ENCODE peak calls at places on chromosome 5, in nine cellular contexts. A is transverse colon, G is thoracic aorta, Z is psoas muscle, D is mammary epithelial cell, C is HL-60, S is prostate gland, N is fibroblast of lung, J is adrenal gland. O is an unnamed sample.

GRCh38 chr5:168652516-168652915 is 73.3 kb upstream of the PANK3 start:
- DNase-seq in A (no peak), G (no peak), Z (no peak), D (no peak), C (no peak), S (no peak), N (no peak), J (no peak), O (no peak)

GRCh38 chr5:59766394-59766793 is 127.1 kb downstream of the PDE4D start:
- DNase-seq in A (peak; percentile 43), G (no peak), Z (peak; percentile 53), D (no peak), C (no peak), S (peak; percentile 68), N (peak; percentile 41), J (no peak), O (peak; percentile 79)

GRCh38 chr5:151611127-151611775 is 20.1 kb upstream of the FAT2 start:
- DNase-seq in A (no peak), G (no peak), Z (no peak), D (peak; percentile 57), C (no peak), S (no peak), N (no peak), J (no peak), O (no peak)

GRCh38 chr5:120463026-120463770 is 902 bp upstream of the PRR16 start:
- DNase-seq in A (no peak), G (no peak), Z (no peak), D (no peak), C (no peak), S (no peak), N (peak; percentile 34), J (no peak), O (no peak)

GRCh38 chr5:99000878-99001277 is 72.1 kb upstream of the CHD1 start:
- DNase-seq in A (no peak), G (no peak), Z (no peak), D (peak; percentile 29), C (no peak), S (no peak), N (peak; percentile 76), J (no peak), O (no peak)

GRCh38 chr5:10276691-10277090 is 26.6 kb downstream of the CCT5 start:
- DNase-seq in A (no peak), G (no peak), Z (no peak), D (no peak), C (no peak), S (no peak), N (no peak), J (no peak), O (no peak)

GRCh38 chr5:89343666-89344065 is 460.7 kb upstream of the MEF2C start:
- DNase-seq in A (peak; percentile 44), G (no peak), Z (no peak), D (peak; percentile 8), C (no peak), S (no peak), N (no peak), J (no peak), O (no peak)

GRCh38 chr5:125412561-125413535 is 666.4 kb upstream of the ZNF608 start:
- DNase-seq in A (peak; percentile 79), G (no peak), Z (peak; percentile 74), D (peak; percentile 84), C (no peak), S (peak; percentile 56), N (peak; percentile 95), J (peak; percentile 95), O (peak; percentile 81)

GRCh38 chr5:120388016-120388781 is 75.9 kb upstream of the PRR16 start:
- DNase-seq in A (no peak), G (no peak), Z (no peak), D (peak; percentile 88), C (peak; percentile 45), S (no peak), N (peak; percentile 98), J (no peak), O (no peak)

GRCh38 chr5:139552893-139553575 is 8.1 kb upstream of the UBE2D2 start:
- DNase-seq in A (no peak), G (no peak), Z (no peak), D (no peak), C (no peak), S (no peak), N (no peak), J (no peak), O (no peak)

GRCh38 chr5:138696501-138696900 is 56.7 kb upstream of the CTNNA1 start:
- DNase-seq in A (no peak), G (no peak), Z (no peak), D (peak; percentile 80), C (no peak), S (no peak), N (no peak), J (peak; percentile 35), O (no peak)

GRCh38 chr5:14256756-14257393 is 113.7 kb downstream of the TRIO start:
- DNase-seq in A (no peak), G (no peak), Z (no peak), D (no peak), C (no peak), S (peak; percentile 40), N (no peak), J (no peak), O (no peak)

GRCh38 chr5:14809369-14810144 is 62.0 kb downstream of the ANKH start:
- DNase-seq in A (peak; percentile 54), G (peak; percentile 60), Z (peak; percentile 68), D (peak; percentile 91), C (peak; percentile 75), S (no peak), N (peak; percentile 85), J (peak; percentile 78), O (peak; percentile 39)

GRCh38 chr5:112594060-112594850 is 143.4 kb upstream of the APC start:
- DNase-seq in A (no peak), G (no peak), Z (no peak), D (peak; percentile 5), C (no peak), S (peak; percentile 40), N (no peak), J (no peak), O (no peak)

GRCh38 chr5:134769206-134769605 is 10.6 kb downstream of the DDX46 start:
- DNase-seq in A (no peak), G (no peak), Z (no peak), D (peak; percentile 7), C (no peak), S (no peak), N (peak; percentile 68), J (peak; percentile 62), O (no peak)

DNA sequence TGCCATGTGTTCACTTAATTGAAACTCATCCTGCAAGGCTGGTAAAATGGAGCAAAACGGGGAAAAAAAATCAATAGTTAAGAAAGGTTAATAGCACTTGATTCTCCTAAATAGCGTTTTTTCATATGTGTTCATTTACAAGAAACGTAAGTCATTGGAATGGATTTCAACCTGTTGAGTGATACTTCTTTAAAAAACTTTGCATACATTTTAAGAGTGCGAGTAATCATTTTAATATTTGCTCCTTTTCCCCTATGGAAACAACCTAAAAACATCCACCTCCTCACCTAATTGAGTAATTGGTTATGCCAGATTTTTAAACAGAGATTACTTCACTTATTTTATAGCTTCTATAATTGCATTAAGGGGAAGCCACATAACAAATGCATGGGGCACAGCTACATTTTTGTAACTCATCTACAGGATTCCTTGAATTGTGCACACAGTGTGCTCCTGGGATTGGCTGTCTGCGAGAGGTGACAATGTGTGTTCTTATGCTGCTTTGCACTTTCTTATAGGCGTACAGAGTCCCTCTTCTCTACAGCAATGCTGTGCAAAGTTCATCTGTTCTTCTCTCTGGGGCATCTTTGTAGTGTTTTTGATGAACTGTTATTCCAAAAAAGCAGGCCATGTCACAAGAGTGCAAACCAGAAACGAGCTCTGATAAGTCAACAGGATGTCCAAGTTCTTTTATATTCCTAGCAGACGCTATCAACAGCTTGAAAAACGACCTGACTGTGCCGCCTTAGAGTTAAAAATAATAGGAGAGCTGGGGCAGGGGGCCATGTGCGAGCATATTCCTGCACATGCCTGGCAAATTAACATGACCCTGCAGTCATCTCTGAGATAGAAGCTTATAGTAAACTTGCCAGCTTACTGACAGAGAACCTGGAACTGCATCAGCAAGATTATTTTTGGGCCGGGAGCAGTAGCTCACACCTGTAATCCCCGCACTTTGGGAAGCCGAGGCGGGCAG is 117.9 kb downstream of the GOLPH3 start:
- DNase-seq in A (no peak), G (no peak), Z (no peak), D (no peak), C (no peak), S (no peak), N (no peak), J (no peak), O (no peak)
- H3K27me3 ChIP-seq in A (no peaks in the 10 kb centered on the region), G (no peaks in the 10 kb centered on the region), Z (no peaks in the 10 kb centered on the region), D (peaks cover 4% of the 10 kb centered on the region), C (no peaks in the 10 kb centered on the region), S (no peaks in the 10 kb centered on the region), N (no peaks in the 10 kb centered on the region), J (no peaks in the 10 kb centered on the region), O (no peaks in the 10 kb centered on the region)

GRCh38 chr5:145889611-145890010 is 16.8 kb upstream of the GRXCR2 start:
- DNase-seq in A (no peak), G (no peak), Z (no peak), D (no peak), C (no peak), S (no peak), N (no peak), J (no peak), O (no peak)

GRCh38 chr5:145887217-145887616 is 14.4 kb upstream of the GRXCR2 start:
- DNase-seq in A (no peak), G (no peak), Z (no peak), D (no peak), C (no peak), S (no peak), N (peak; percentile 11), J (no peak), O (no peak)

DNA sequence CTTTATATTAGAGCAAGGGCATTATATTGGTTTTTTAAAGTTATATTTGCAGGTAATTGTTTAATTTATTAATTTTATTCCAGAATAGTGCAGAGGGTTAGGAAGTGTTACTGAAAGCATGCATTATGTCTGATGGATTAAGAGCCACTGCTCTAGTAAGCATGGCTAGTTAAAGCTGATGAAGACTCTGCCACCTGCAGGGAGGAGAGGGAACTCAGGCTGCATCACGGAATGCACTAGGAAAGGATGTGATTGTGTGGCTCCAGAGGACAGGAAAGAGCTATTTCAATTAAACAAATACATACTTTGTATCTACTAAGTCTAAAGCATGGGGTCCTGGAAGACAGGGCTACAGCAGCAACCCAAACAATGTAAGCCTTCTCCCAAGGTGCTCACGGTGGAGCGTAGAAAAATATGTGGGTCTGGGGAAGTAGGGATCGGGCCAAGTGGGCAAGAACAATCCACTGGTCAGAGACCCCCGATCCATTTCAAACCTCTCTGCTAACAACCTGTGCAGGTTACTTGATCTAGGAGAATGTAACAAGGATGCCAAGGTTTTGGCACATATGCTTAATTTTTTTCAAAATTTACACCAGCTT is 15.3 kb upstream of the GRXCR2 start:
- DNase-seq in A (peak; percentile 75), G (no peak), Z (no peak), D (peak; percentile 51), C (no peak), S (no peak), N (peak; percentile 70), J (peak; percentile 71), O (peak; percentile 73)
- TF ChIP-seq CTCF in A (peak; percentile 79), G (peak; percentile 22), Z (peak; percentile 38), D (peak; percentile 93), C (peak; percentile 45), S (peak; percentile 38), N (peak; percentile 92), J (peak; percentile 45), O (no peak)

GRCh38 chr5:17374157-17374556 is 123.9 kb upstream of the TAF11L2 start:
- DNase-seq in A (no peak), G (no peak), Z (no peak), D (no peak), C (no peak), S (no peak), N (no peak), J (no peak), O (no peak)
- H3K4me3 ChIP-seq in A (no peak overlapping the region), G (no peak overlapping the region), Z (no peak overlapping the region), D (no peak overlapping the region), C (no peak overlapping the region), S (no peak overlapping the region), N (no peak overlapping the region), J (no peak overlapping the region), O (no peak overlapping the region)

GRCh38 chr5:176814313-176814685 is 3.9 kb downstream of the UNC5A start:
- DNase-seq in A (no peak), G (no peak), Z (no peak), D (no peak), C (no peak), S (no peak), N (no peak), J (no peak), O (no peak)
- H3K27me3 ChIP-seq in A (peaks cover 98% of the 10 kb centered on the region), G (peaks cover 3% of the 10 kb centered on the region), Z (no peaks in the 10 kb centered on the region), D (peaks cover 17% of the 10 kb centered on the region), C (peaks cover 64% of the 10 kb centered on the region), S (peaks cover 34% of the 10 kb centered on the region), N (peaks cover 39% of the 10 kb centered on the region), J (peaks cover 68% of the 10 kb centered on the region), O (peaks cover 86% of the 10 kb centered on the region)